ENCODE peak calls at places on chromosomes 3 and 15, in eight cellular contexts. Q is osteoblast, K is GM06990, Z is epithelial cell of esophagus, O is foreskin fibroblast, V is endodermal cell, N is lower lobe of right lung, P is GM12878. I is an unnamed sample.
A peak's percentile ranks its signal among the peaks of the same experiment; 100 is the strongest.

GRCh38 chr3:52931889-52932288 is 34.5 kb upstream of the STIMATE start:
- DNase-seq in Q (no peak), K (no peak), Z (no peak), O (no peak), V (no peak), N (no peak), P (no peak), I (no peak)

GRCh38 chr15:53586815-53587214 is 172.6 kb downstream of the WDR72 start:
- DNase-seq in Q (no peak), K (no peak), Z (peak; percentile 59), O (no peak), V (peak; percentile 95), N (peak; percentile 40), P (no peak), I (peak; percentile 3)

GRCh38 chr3:80643421-80643820 is 875.6 kb upstream of the ROBO1 start:
- DNase-seq in Q (no peak), K (no peak), Z (no peak), O (no peak), V (no peak), N (no peak), P (no peak), I (no peak)

GRCh38 chr3:191383104-191383503 is 52.8 kb upstream of the UTS2B start:
- DNase-seq in Q (no peak), K (no peak), Z (no peak), O (no peak), V (no peak), N (no peak), P (no peak), I (peak; percentile 77)

GRCh38 chr3:5330152-5330810 is 142.8 kb downstream of the EDEM1 start:
- DNase-seq in Q (no peak), K (no peak), Z (peak; percentile 91), O (no peak), V (no peak), N (no peak), P (no peak), I (no peak)

GRCh38 chr3:156455839-156456238 is 99.1 kb downstream of the SSR3 start:
- DNase-seq in Q (no peak), K (no peak), Z (no peak), O (no peak), V (peak; percentile 83), N (no peak), P (no peak), I (no peak)

GRCh38 chr3:119396870-119397269 is 66.5 kb downstream of the TMEM39A start:
- DNase-seq in Q (no peak), K (no peak), Z (no peak), O (no peak), V (no peak), N (no peak), P (no peak), I (no peak)

GRCh38 chr3:65126527-65127440 is 439.0 kb upstream of the ADAMTS9 start:
- DNase-seq in Q (no peak), K (no peak), Z (peak; percentile 49), O (peak; percentile 90), V (no peak), N (no peak), P (no peak), I (peak; percentile 30)

GRCh38 chr3:119403201-119403600 is 60.2 kb downstream of the TMEM39A start:
- DNase-seq in Q (no peak), K (no peak), Z (no peak), O (no peak), V (no peak), N (no peak), P (no peak), I (no peak)

GRCh38 chr3:14425574-14426304 is 23.3 kb downstream of the SLC6A6 start:
- DNase-seq in Q (peak; percentile 61), K (peak; percentile 65), Z (peak; percentile 58), O (no peak), V (no peak), N (peak; percentile 85), P (no peak), I (no peak)

GRCh38 chr15:92377083-92377789 is 16.4 kb upstream of the ST8SIA2 start:
- DNase-seq in Q (no peak), K (no peak), Z (no peak), O (no peak), V (peak; percentile 33), N (no peak), P (no peak), I (no peak)

GRCh38 chr15:80619677-80620076 is 75.4 kb upstream of the ABHD17C start:
- DNase-seq in Q (peak; percentile 69), K (no peak), Z (peak; percentile 16), O (peak; percentile 36), V (no peak), N (no peak), P (no peak), I (peak; percentile 56)

GRCh38 chr3:160163259-160163878 is 61.9 kb upstream of the C3orf80 start:
- DNase-seq in Q (no peak), K (no peak), Z (peak; percentile 42), O (peak; percentile 56), V (no peak), N (no peak), P (no peak), I (peak; percentile 68)

GRCh38 chr3:119681279-119681678 is 4.1 kb upstream of the COX17 start:
- DNase-seq in Q (peak; percentile 72), K (no peak), Z (peak; percentile 63), O (peak; percentile 76), V (no peak), N (no peak), P (no peak), I (peak; percentile 72)

GRCh38 chr3:187211532-187212274 is 14.4 kb downstream of the RTP1 start:
- DNase-seq in Q (no peak), K (no peak), Z (peak; percentile 65), O (peak; percentile 73), V (no peak), N (no peak), P (no peak), I (no peak)

GRCh38 chr15:98800437-98801233 is 152.3 kb downstream of the IGF1R start:
- DNase-seq in Q (no peak), K (no peak), Z (peak; percentile 72), O (peak; percentile 91), V (peak; percentile 93), N (no peak), P (no peak), I (peak; percentile 96)

GRCh38 chr15:77720617-77721016 is 87.9 kb upstream of the LINGO1 start:
- DNase-seq in Q (no peak), K (no peak), Z (no peak), O (no peak), V (no peak), N (no peak), P (no peak), I (no peak)

DNA sequence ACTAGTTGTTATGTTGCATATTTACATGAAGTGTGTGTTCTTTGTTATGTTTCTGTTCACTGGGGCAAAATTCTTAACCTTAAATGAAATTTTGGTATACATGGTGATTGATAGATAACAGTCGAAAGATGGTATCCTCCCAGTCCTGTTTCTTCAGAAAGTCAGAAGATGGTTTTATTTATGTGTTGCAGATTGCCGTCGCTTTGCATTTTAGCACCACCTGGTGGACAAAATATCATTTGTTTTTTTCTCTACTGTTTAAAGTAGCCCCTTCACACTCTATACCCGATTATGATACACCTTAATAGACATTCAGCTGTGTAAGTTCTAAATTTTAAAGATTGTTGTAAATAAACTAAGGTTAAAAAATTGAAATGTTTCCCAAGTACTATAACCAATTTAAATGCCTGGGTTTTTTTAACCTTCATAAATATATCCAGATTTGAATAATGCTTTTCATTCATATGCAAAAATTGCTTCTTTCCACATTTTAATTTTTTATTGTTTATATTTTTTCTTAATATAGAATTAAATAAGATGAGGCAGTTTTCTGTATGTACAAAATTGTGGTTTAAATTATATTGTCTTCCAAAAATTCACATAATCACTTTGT is 152.2 kb downstream of the ALCAM start:
- DNase-seq in Q (no peak), K (peak; percentile 8), Z (peak; percentile 77), O (peak; percentile 79), V (peak; percentile 53), N (no peak), P (peak; percentile 49), I (peak; percentile 85)
- TF ChIP-seq CTCF in Q (peak; percentile 54), K (peak; percentile 45), Z (peak; percentile 59), O (peak; percentile 34), V (peak; percentile 85), N (peak; percentile 58), P (peak; percentile 44), I (peak; percentile 54)

DNA sequence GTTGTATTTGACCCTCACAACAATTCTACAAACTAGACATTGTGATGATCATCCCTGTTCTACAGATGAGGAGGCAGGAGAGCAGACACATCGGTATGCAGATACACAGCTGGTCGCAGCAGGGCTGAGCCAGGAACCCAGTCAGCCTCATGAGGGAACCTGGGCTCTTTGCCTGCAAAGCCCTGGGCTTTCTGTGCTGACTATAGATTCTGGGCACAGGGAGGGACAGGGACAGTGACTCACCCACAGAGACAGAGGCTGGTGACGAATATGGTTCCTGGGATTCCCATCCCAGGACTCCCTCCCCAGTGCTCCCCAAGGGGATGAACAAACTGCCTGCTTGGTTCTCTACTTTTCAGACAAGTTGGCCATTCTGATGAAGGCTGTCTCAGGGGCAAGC is 3.8 kb upstream of the CAMP start:
- DNase-seq in Q (peak; percentile 82), K (no peak), Z (no peak), O (peak; percentile 38), V (no peak), N (no peak), P (no peak), I (no peak)
- H3K4me3 ChIP-seq in Q (no peak overlapping the region), K (no peak overlapping the region), Z (no peak overlapping the region), O (no peak overlapping the region), V (no peak overlapping the region), N (no peak overlapping the region), P (no peak overlapping the region), I (no peak overlapping the region)

GRCh38 chr3:130992344-130992743 is 34.3 kb downstream of the ASTE1 start:
- DNase-seq in Q (no peak), K (no peak), Z (no peak), O (no peak), V (no peak), N (no peak), P (no peak), I (no peak)

DNA sequence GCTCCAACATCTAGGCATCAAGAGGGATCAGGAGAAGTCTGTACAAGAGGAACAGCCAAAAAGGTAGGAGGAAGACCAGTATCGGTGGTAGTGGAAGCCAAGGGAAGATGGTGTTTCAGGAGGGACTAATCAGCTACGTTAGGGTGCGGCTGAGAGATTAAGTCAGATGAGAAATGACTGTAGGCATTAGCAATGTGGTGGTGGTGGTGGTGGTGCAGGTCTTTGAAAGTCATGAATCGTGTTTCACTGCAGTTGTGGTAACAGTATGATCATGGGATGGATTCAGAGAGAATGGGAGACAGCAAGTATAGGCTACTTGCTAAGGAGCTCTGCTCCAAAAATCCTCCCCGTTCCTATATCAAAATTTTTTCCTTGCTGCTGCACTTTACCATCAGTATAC is 35.5 kb downstream of the ASTE1 start:
- DNase-seq in Q (no peak), K (no peak), Z (no peak), O (no peak), V (no peak), N (no peak), P (no peak), I (no peak)
- TF ChIP-seq CTCF in Q (no peak), K (no peak), Z (no peak), O (no peak), V (no peak), N (no peak), P (no peak), I (no peak)

DNA sequence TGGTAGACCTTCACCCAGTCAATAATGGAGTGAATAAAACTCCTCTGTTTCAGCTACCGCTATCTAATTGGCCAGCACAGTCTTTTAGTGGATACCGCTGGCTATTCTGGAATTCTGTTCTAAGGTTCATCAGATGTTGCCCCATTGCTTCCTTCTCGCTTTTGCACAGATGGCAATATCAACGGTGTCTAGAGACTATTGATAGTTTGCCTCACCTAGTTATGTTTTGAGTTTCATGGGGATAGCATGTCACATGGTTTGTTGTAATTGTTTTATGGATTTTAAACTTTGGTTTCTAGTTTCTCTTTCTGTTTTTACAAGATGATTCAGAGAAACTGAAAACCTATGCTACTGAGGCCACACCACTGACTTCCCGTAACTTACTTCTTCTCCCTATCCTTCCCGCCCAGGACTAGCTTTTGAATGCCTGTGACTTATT is 2.0 kb downstream of the XRN1 start:
- DNase-seq in Q (peak; percentile 88), K (peak; percentile 25), Z (peak; percentile 20), O (peak; percentile 49), V (no peak), N (no peak), P (peak; percentile 44), I (peak; percentile 22)
- H3K4me3 ChIP-seq in Q (peak overlapping the region; percentile 93), K (peak overlapping the region; percentile 87), Z (no peak overlapping the region), O (peak overlapping the region; percentile 100), V (peak overlapping the region; percentile 97), N (peak overlapping the region; percentile 90), P (peak overlapping the region; percentile 87), I (peak overlapping the region; percentile 97)

I was measured in fibroblast of pulmonary artery.